ENCODE peak calls at places on chromosomes 13 and 19, in seven cellular contexts. One of them, this sample, is unnamed.

GRCh38 chr13:111599791-111600190 is 279.3 kb downstream of the TEX29 start:
- DNase-seq in omental fat pad: no peak
- DNase-seq in uterus: no peak
- DNase-seq in lower leg skin: peak
- DNase-seq in activated CD4-positive, alpha-beta T cell treated with anti-CD3 and anti-CD28 coated beads, Interleukin-2, amount 50 U/mL, for 24 hours: no peak
- DNase-seq in HS-5: no peak
- DNase-seq in fibroblast of the aortic adventitia: no peak
- DNase-seq in this sample: no peak

GRCh38 chr19:2683430-2683995 is 19.0 kb downstream of the GNG7 start:
- DNase-seq in omental fat pad: no peak
- DNase-seq in uterus: no peak
- DNase-seq in lower leg skin: no peak
- DNase-seq in activated CD4-positive, alpha-beta T cell treated with anti-CD3 and anti-CD28 coated beads, Interleukin-2, amount 50 U/mL, for 24 hours: no peak
- DNase-seq in HS-5: no peak
- DNase-seq in fibroblast of the aortic adventitia: no peak
- DNase-seq in this sample: no peak

GRCh38 chr13:75675421-75675820 is 39.3 kb downstream of the LMO7 start:
- DNase-seq in omental fat pad: no peak
- DNase-seq in uterus: no peak
- DNase-seq in lower leg skin: no peak
- DNase-seq in activated CD4-positive, alpha-beta T cell treated with anti-CD3 and anti-CD28 coated beads, Interleukin-2, amount 50 U/mL, for 24 hours: no peak
- DNase-seq in HS-5: no peak
- DNase-seq in fibroblast of the aortic adventitia: peak
- DNase-seq in this sample: no peak

GRCh38 chr19:11446652-11447301 is 11.3 kb downstream of the PRKCSH start:
- DNase-seq in omental fat pad: no peak
- DNase-seq in uterus: no peak
- DNase-seq in lower leg skin: no peak
- DNase-seq in activated CD4-positive, alpha-beta T cell treated with anti-CD3 and anti-CD28 coated beads, Interleukin-2, amount 50 U/mL, for 24 hours: peak
- DNase-seq in HS-5: no peak
- DNase-seq in fibroblast of the aortic adventitia: peak
- DNase-seq in this sample: peak

GRCh38 chr19:7582446-7582845 is 13.2 kb upstream of the CAMSAP3 start:
- DNase-seq in omental fat pad: no peak
- DNase-seq in uterus: no peak
- DNase-seq in lower leg skin: no peak
- DNase-seq in activated CD4-positive, alpha-beta T cell treated with anti-CD3 and anti-CD28 coated beads, Interleukin-2, amount 50 U/mL, for 24 hours: no peak
- DNase-seq in HS-5: no peak
- DNase-seq in fibroblast of the aortic adventitia: no peak
- DNase-seq in this sample: no peak

GRCh38 chr19:53275480-53275879 is 8.0 kb upstream of the VN1R4 start:
- DNase-seq in omental fat pad: no peak
- DNase-seq in uterus: no peak
- DNase-seq in lower leg skin: no peak
- DNase-seq in activated CD4-positive, alpha-beta T cell treated with anti-CD3 and anti-CD28 coated beads, Interleukin-2, amount 50 U/mL, for 24 hours: no peak
- DNase-seq in HS-5: no peak
- DNase-seq in fibroblast of the aortic adventitia: no peak
- DNase-seq in this sample: no peak

GRCh38 chr13:33123066-33123940 is 107.1 kb downstream of the KL start:
- DNase-seq in omental fat pad: no peak
- DNase-seq in uterus: no peak
- DNase-seq in lower leg skin: peak
- DNase-seq in activated CD4-positive, alpha-beta T cell treated with anti-CD3 and anti-CD28 coated beads, Interleukin-2, amount 50 U/mL, for 24 hours: no peak
- DNase-seq in HS-5: no peak
- DNase-seq in fibroblast of the aortic adventitia: peak
- DNase-seq in this sample: peak

GRCh38 chr13:66138172-66138811 is 1091.8 kb downstream of the PCDH9 start:
- DNase-seq in omental fat pad: no peak
- DNase-seq in uterus: no peak
- DNase-seq in lower leg skin: no peak
- DNase-seq in activated CD4-positive, alpha-beta T cell treated with anti-CD3 and anti-CD28 coated beads, Interleukin-2, amount 50 U/mL, for 24 hours: no peak
- DNase-seq in HS-5: no peak
- DNase-seq in fibroblast of the aortic adventitia: no peak
- DNase-seq in this sample: no peak

GRCh38 chr19:38852231-38853044 is 2.7 kb upstream of the HNRNPL start:
- DNase-seq in omental fat pad: peak
- DNase-seq in uterus: peak
- DNase-seq in lower leg skin: peak
- DNase-seq in activated CD4-positive, alpha-beta T cell treated with anti-CD3 and anti-CD28 coated beads, Interleukin-2, amount 50 U/mL, for 24 hours: peak
- DNase-seq in HS-5: no peak
- DNase-seq in fibroblast of the aortic adventitia: peak
- DNase-seq in this sample: peak

GRCh38 chr13:31887311-31887710 is 144.3 kb upstream of the FRY start:
- DNase-seq in omental fat pad: no peak
- DNase-seq in uterus: no peak
- DNase-seq in lower leg skin: no peak
- DNase-seq in activated CD4-positive, alpha-beta T cell treated with anti-CD3 and anti-CD28 coated beads, Interleukin-2, amount 50 U/mL, for 24 hours: no peak
- DNase-seq in HS-5: no peak
- DNase-seq in fibroblast of the aortic adventitia: peak
- DNase-seq in this sample: no peak

GRCh38 chr13:40777166-40777956 is 6.4 kb upstream of the MRPS31 start:
- DNase-seq in omental fat pad: no peak
- DNase-seq in uterus: peak
- DNase-seq in lower leg skin: no peak
- DNase-seq in activated CD4-positive, alpha-beta T cell treated with anti-CD3 and anti-CD28 coated beads, Interleukin-2, amount 50 U/mL, for 24 hours: peak
- DNase-seq in HS-5: no peak
- DNase-seq in fibroblast of the aortic adventitia: peak
- DNase-seq in this sample: no peak

GRCh38 chr19:37914908-37915307 is 7.9 kb downstream of the SIPA1L3 start:
- DNase-seq in omental fat pad: no peak
- DNase-seq in uterus: no peak
- DNase-seq in lower leg skin: no peak
- DNase-seq in activated CD4-positive, alpha-beta T cell treated with anti-CD3 and anti-CD28 coated beads, Interleukin-2, amount 50 U/mL, for 24 hours: no peak
- DNase-seq in HS-5: no peak
- DNase-seq in fibroblast of the aortic adventitia: no peak
- DNase-seq in this sample: no peak

GRCh38 chr13:81350056-81350455 is 1009.1 kb upstream of the SPRY2 start:
- DNase-seq in omental fat pad: no peak
- DNase-seq in uterus: no peak
- DNase-seq in lower leg skin: no peak
- DNase-seq in activated CD4-positive, alpha-beta T cell treated with anti-CD3 and anti-CD28 coated beads, Interleukin-2, amount 50 U/mL, for 24 hours: no peak
- DNase-seq in HS-5: no peak
- DNase-seq in fibroblast of the aortic adventitia: no peak
- DNase-seq in this sample: no peak

GRCh38 chr19:38047048-38047435 is 140.0 kb downstream of the SIPA1L3 start:
- DNase-seq in omental fat pad: no peak
- DNase-seq in uterus: no peak
- DNase-seq in lower leg skin: no peak
- DNase-seq in activated CD4-positive, alpha-beta T cell treated with anti-CD3 and anti-CD28 coated beads, Interleukin-2, amount 50 U/mL, for 24 hours: no peak
- DNase-seq in HS-5: no peak
- DNase-seq in fibroblast of the aortic adventitia: no peak
- DNase-seq in this sample: no peak

GRCh38 chr13:51191743-51192142 is 30.5 kb upstream of the FAM124A start:
- DNase-seq in omental fat pad: no peak
- DNase-seq in uterus: no peak
- DNase-seq in lower leg skin: no peak
- DNase-seq in activated CD4-positive, alpha-beta T cell treated with anti-CD3 and anti-CD28 coated beads, Interleukin-2, amount 50 U/mL, for 24 hours: no peak
- DNase-seq in HS-5: no peak
- DNase-seq in fibroblast of the aortic adventitia: no peak
- DNase-seq in this sample: no peak

GRCh38 chr13:39263033-39263432 is 224.8 kb downstream of the NHLRC3 start:
- DNase-seq in omental fat pad: peak
- DNase-seq in uterus: peak
- DNase-seq in lower leg skin: no peak
- DNase-seq in activated CD4-positive, alpha-beta T cell treated with anti-CD3 and anti-CD28 coated beads, Interleukin-2, amount 50 U/mL, for 24 hours: peak
- DNase-seq in HS-5: peak
- DNase-seq in fibroblast of the aortic adventitia: peak
- DNase-seq in this sample: peak

GRCh38 chr19:30066781-30067759 is 125.0 kb downstream of the URI1 start:
- DNase-seq in omental fat pad: no peak
- DNase-seq in uterus: no peak
- DNase-seq in lower leg skin: peak
- DNase-seq in activated CD4-positive, alpha-beta T cell treated with anti-CD3 and anti-CD28 coated beads, Interleukin-2, amount 50 U/mL, for 24 hours: no peak
- DNase-seq in HS-5: no peak
- DNase-seq in fibroblast of the aortic adventitia: no peak
- DNase-seq in this sample: no peak

GRCh38 chr19:10095948-10096614 is 6.4 kb downstream of the ANGPTL6 start:
- DNase-seq in omental fat pad: peak
- DNase-seq in uterus: peak
- DNase-seq in lower leg skin: peak
- DNase-seq in activated CD4-positive, alpha-beta T cell treated with anti-CD3 and anti-CD28 coated beads, Interleukin-2, amount 50 U/mL, for 24 hours: peak
- DNase-seq in HS-5: peak
- DNase-seq in fibroblast of the aortic adventitia: peak
- DNase-seq in this sample: peak

GRCh38 chr19:571127-571974 is 1.0 kb upstream of the BSG start:
- DNase-seq in omental fat pad: no peak
- DNase-seq in uterus: peak
- DNase-seq in lower leg skin: no peak
- DNase-seq in activated CD4-positive, alpha-beta T cell treated with anti-CD3 and anti-CD28 coated beads, Interleukin-2, amount 50 U/mL, for 24 hours: peak
- DNase-seq in HS-5: no peak
- DNase-seq in fibroblast of the aortic adventitia: peak
- DNase-seq in this sample: no peak

GRCh38 chr13:50209646-50210045 is 194.4 kb downstream of the KCNRG start:
- DNase-seq in omental fat pad: no peak
- DNase-seq in uterus: no peak
- DNase-seq in lower leg skin: no peak
- DNase-seq in activated CD4-positive, alpha-beta T cell treated with anti-CD3 and anti-CD28 coated beads, Interleukin-2, amount 50 U/mL, for 24 hours: no peak
- DNase-seq in HS-5: no peak
- DNase-seq in fibroblast of the aortic adventitia: no peak
- DNase-seq in this sample: no peak

GRCh38 chr19:6233827-6234511 is 45.8 kb downstream of the MLLT1 start:
- DNase-seq in omental fat pad: no peak
- DNase-seq in uterus: peak
- DNase-seq in lower leg skin: peak
- DNase-seq in activated CD4-positive, alpha-beta T cell treated with anti-CD3 and anti-CD28 coated beads, Interleukin-2, amount 50 U/mL, for 24 hours: no peak
- DNase-seq in HS-5: no peak
- DNase-seq in fibroblast of the aortic adventitia: peak
- DNase-seq in this sample: no peak

GRCh38 chr13:39451301-39451700 is 151.7 kb downstream of the LHFPL6 start:
- DNase-seq in omental fat pad: no peak
- DNase-seq in uterus: no peak
- DNase-seq in lower leg skin: no peak
- DNase-seq in activated CD4-positive, alpha-beta T cell treated with anti-CD3 and anti-CD28 coated beads, Interleukin-2, amount 50 U/mL, for 24 hours: no peak
- DNase-seq in HS-5: no peak
- DNase-seq in fibroblast of the aortic adventitia: peak
- DNase-seq in this sample: peak

GRCh38 chr13:95452376-95452775 is 100.1 kb upstream of the CLDN10 start:
- DNase-seq in omental fat pad: no peak
- DNase-seq in uterus: no peak
- DNase-seq in lower leg skin: no peak
- DNase-seq in activated CD4-positive, alpha-beta T cell treated with anti-CD3 and anti-CD28 coated beads, Interleukin-2, amount 50 U/mL, for 24 hours: no peak
- DNase-seq in HS-5: no peak
- DNase-seq in fibroblast of the aortic adventitia: peak
- DNase-seq in this sample: no peak

GRCh38 chr13:78147905-78148304 is 229.3 kb upstream of the EDNRB start:
- DNase-seq in omental fat pad: no peak
- DNase-seq in uterus: no peak
- DNase-seq in lower leg skin: no peak
- DNase-seq in activated CD4-positive, alpha-beta T cell treated with anti-CD3 and anti-CD28 coated beads, Interleukin-2, amount 50 U/mL, for 24 hours: no peak
- DNase-seq in HS-5: peak
- DNase-seq in fibroblast of the aortic adventitia: peak
- DNase-seq in this sample: no peak

GRCh38 chr13:45441633-45442032 is 23.1 kb upstream of the COG3 start:
- DNase-seq in omental fat pad: no peak
- DNase-seq in uterus: no peak
- DNase-seq in lower leg skin: peak
- DNase-seq in activated CD4-positive, alpha-beta T cell treated with anti-CD3 and anti-CD28 coated beads, Interleukin-2, amount 50 U/mL, for 24 hours: no peak
- DNase-seq in HS-5: no peak
- DNase-seq in fibroblast of the aortic adventitia: peak
- DNase-seq in this sample: no peak

GRCh38 chr19:49801966-49802661 is 11.0 kb downstream of the FUZ start:
- DNase-seq in omental fat pad: peak
- DNase-seq in uterus: peak
- DNase-seq in lower leg skin: peak
- DNase-seq in activated CD4-positive, alpha-beta T cell treated with anti-CD3 and anti-CD28 coated beads, Interleukin-2, amount 50 U/mL, for 24 hours: no peak
- DNase-seq in HS-5: no peak
- DNase-seq in fibroblast of the aortic adventitia: peak
- DNase-seq in this sample: peak

GRCh38 chr19:47486900-47487299 is 2.9 kb upstream of the KPTN start:
- DNase-seq in omental fat pad: no peak
- DNase-seq in uterus: no peak
- DNase-seq in lower leg skin: no peak
- DNase-seq in activated CD4-positive, alpha-beta T cell treated with anti-CD3 and anti-CD28 coated beads, Interleukin-2, amount 50 U/mL, for 24 hours: no peak
- DNase-seq in HS-5: no peak
- DNase-seq in fibroblast of the aortic adventitia: no peak
- DNase-seq in this sample: no peak

GRCh38 chr13:42600943-42601342 is 27.0 kb downstream of the TNFSF11 start:
- DNase-seq in omental fat pad: no peak
- DNase-seq in uterus: no peak
- DNase-seq in lower leg skin: no peak
- DNase-seq in activated CD4-positive, alpha-beta T cell treated with anti-CD3 and anti-CD28 coated beads, Interleukin-2, amount 50 U/mL, for 24 hours: no peak
- DNase-seq in HS-5: peak
- DNase-seq in fibroblast of the aortic adventitia: peak
- DNase-seq in this sample: no peak

GRCh38 chr13:37023871-37024270 is 23.3 kb downstream of the EXOSC8 start:
- DNase-seq in omental fat pad: no peak
- DNase-seq in uterus: no peak
- DNase-seq in lower leg skin: no peak
- DNase-seq in activated CD4-positive, alpha-beta T cell treated with anti-CD3 and anti-CD28 coated beads, Interleukin-2, amount 50 U/mL, for 24 hours: no peak
- DNase-seq in HS-5: no peak
- DNase-seq in fibroblast of the aortic adventitia: peak
- DNase-seq in this sample: no peak

GRCh38 chr19:36963262-36963661 is 47.1 kb downstream of the ZNF568 start:
- DNase-seq in omental fat pad: no peak
- DNase-seq in uterus: no peak
- DNase-seq in lower leg skin: no peak
- DNase-seq in activated CD4-positive, alpha-beta T cell treated with anti-CD3 and anti-CD28 coated beads, Interleukin-2, amount 50 U/mL, for 24 hours: no peak
- DNase-seq in HS-5: no peak
- DNase-seq in fibroblast of the aortic adventitia: no peak
- DNase-seq in this sample: no peak

GRCh38 chr19:37931941-37932655 is 25.1 kb downstream of the SIPA1L3 start:
- DNase-seq in omental fat pad: no peak
- DNase-seq in uterus: no peak
- DNase-seq in lower leg skin: peak
- DNase-seq in activated CD4-positive, alpha-beta T cell treated with anti-CD3 and anti-CD28 coated beads, Interleukin-2, amount 50 U/mL, for 24 hours: no peak
- DNase-seq in HS-5: no peak
- DNase-seq in fibroblast of the aortic adventitia: peak
- DNase-seq in this sample: no peak

GRCh38 chr19:10855879-10856522 is 7.8 kb downstream of the C19orf38 start:
- DNase-seq in omental fat pad: no peak
- DNase-seq in uterus: no peak
- DNase-seq in lower leg skin: no peak
- DNase-seq in activated CD4-positive, alpha-beta T cell treated with anti-CD3 and anti-CD28 coated beads, Interleukin-2, amount 50 U/mL, for 24 hours: no peak
- DNase-seq in HS-5: no peak
- DNase-seq in fibroblast of the aortic adventitia: no peak
- DNase-seq in this sample: no peak

GRCh38 chr13:71605744-71606143 is 261.3 kb downstream of the DACH1 start:
- DNase-seq in omental fat pad: no peak
- DNase-seq in uterus: no peak
- DNase-seq in lower leg skin: no peak
- DNase-seq in activated CD4-positive, alpha-beta T cell treated with anti-CD3 and anti-CD28 coated beads, Interleukin-2, amount 50 U/mL, for 24 hours: no peak
- DNase-seq in HS-5: no peak
- DNase-seq in fibroblast of the aortic adventitia: no peak
- DNase-seq in this sample: no peak

GRCh38 chr19:3054972-3055740 is 7.1 kb downstream of the TLE5 start:
- DNase-seq in omental fat pad: no peak
- DNase-seq in uterus: no peak
- DNase-seq in lower leg skin: no peak
- DNase-seq in activated CD4-positive, alpha-beta T cell treated with anti-CD3 and anti-CD28 coated beads, Interleukin-2, amount 50 U/mL, for 24 hours: no peak
- DNase-seq in HS-5: no peak
- DNase-seq in fibroblast of the aortic adventitia: no peak
- DNase-seq in this sample: no peak

GRCh38 chr19:31658993-31659896 is 310.0 kb upstream of the TSHZ3 start:
- DNase-seq in omental fat pad: no peak
- DNase-seq in uterus: no peak
- DNase-seq in lower leg skin: no peak
- DNase-seq in activated CD4-positive, alpha-beta T cell treated with anti-CD3 and anti-CD28 coated beads, Interleukin-2, amount 50 U/mL, for 24 hours: no peak
- DNase-seq in HS-5: no peak
- DNase-seq in fibroblast of the aortic adventitia: no peak
- DNase-seq in this sample: no peak

GRCh38 chr19:48681127-48681470 is 8.3 kb upstream of the NTN5 start:
- DNase-seq in omental fat pad: no peak
- DNase-seq in uterus: no peak
- DNase-seq in lower leg skin: no peak
- DNase-seq in activated CD4-positive, alpha-beta T cell treated with anti-CD3 and anti-CD28 coated beads, Interleukin-2, amount 50 U/mL, for 24 hours: no peak
- DNase-seq in HS-5: no peak
- DNase-seq in fibroblast of the aortic adventitia: peak
- DNase-seq in this sample: no peak

This sample was measured in tibial nerve.